ENCODE peak calls at places on chromosomes 2 and 18, in nine cellular contexts. C is right cardiac atrium, T is SK-N-SH, U is BE2C, M is GM23338, G is tibial artery, J is gastrocnemius medialis, I is skeletal muscle cell, N is HL-60. P is an unnamed sample.

GRCh38 chr2:207746131-207746530 is 23.6 kb downstream of the FZD5 start:
- DNase-seq in N (peak), J (peak), T (peak), C (peak), I (peak), G (peak), M (peak), U (peak), P (peak)

GRCh38 chr2:239337877-239338484 is 62.8 kb downstream of the HDAC4 start:
- DNase-seq in J (no peak), I (no peak), N (no peak), U (no peak), M (peak), C (no peak), T (no peak), G (no peak), P (peak)

GRCh38 chr18:13580351-13580750 is 146.0 kb downstream of the FAM210A start:
- DNase-seq in J (no peak), C (no peak), G (no peak), M (no peak), T (no peak), N (no peak), U (no peak), I (no peak), P (no peak)

GRCh38 chr2:224127871-224128501 is 88.9 kb upstream of the SERPINE2 start:
- DNase-seq in J (no peak), C (peak), T (no peak), U (no peak), N (no peak), M (no peak), I (no peak), G (no peak), P (no peak)

GRCh38 chr18:56188521-56188920 is 449.9 kb downstream of the TXNL1 start:
- DNase-seq in J (no peak), T (no peak), U (no peak), M (no peak), C (no peak), G (no peak), N (no peak), I (no peak), P (no peak)

GRCh38 chr2:53033416-53033815 is 734.2 kb upstream of the CHAC2 start:
- DNase-seq in C (no peak), T (no peak), M (peak), G (no peak), J (no peak), I (no peak), U (no peak), N (no peak), P (no peak)

GRCh38 chr18:79069792-79070151 is 578 bp downstream of the ATP9B start:
- DNase-seq in T (no peak), N (no peak), C (no peak), I (no peak), G (no peak), U (no peak), J (no peak), M (no peak), P (no peak)

GRCh38 chr2:216170362-216170761 is 61.2 kb downstream of the XRCC5 start:
- DNase-seq in U (no peak), G (no peak), J (no peak), T (no peak), C (no peak), I (no peak), N (no peak), M (no peak), P (no peak)

GRCh38 chr2:234269769-234270204 is 219.3 kb downstream of the SPP2 start:
- DNase-seq in U (no peak), I (peak), M (no peak), C (no peak), G (no peak), J (no peak), T (no peak), N (no peak), P (peak)

GRCh38 chr2:195026261-195026660 is 630.8 kb upstream of the SLC39A10 start:
- DNase-seq in J (no peak), T (no peak), C (no peak), G (no peak), U (no peak), M (no peak), I (no peak), N (no peak), P (peak)

GRCh38 chr2:101655941-101656422 is 41.5 kb upstream of the MAP4K4 start:
- DNase-seq in C (no peak), G (no peak), U (no peak), J (no peak), T (no peak), N (no peak), I (peak), M (no peak), P (no peak)

GRCh38 chr2:7672685-7673071 is 755.5 kb downstream of the RNF144A start:
- DNase-seq in C (no peak), I (no peak), T (no peak), J (no peak), G (no peak), N (no peak), M (no peak), U (no peak), P (no peak)

GRCh38 chr2:10787176-10787968 is 25.2 kb downstream of the PDIA6 start:
- DNase-seq in M (peak), J (no peak), G (no peak), U (peak), N (no peak), T (peak), C (no peak), I (no peak), P (peak)

GRCh38 chr2:207768891-207769596 is 662 bp downstream of the FZD5 start:
- DNase-seq in U (peak), G (peak), N (no peak), I (no peak), T (no peak), J (peak), C (no peak), M (no peak), P (peak)

GRCh38 chr2:26170795-26171194 is 2.1 kb upstream of the GAREM2 start:
- DNase-seq in J (no peak), I (no peak), C (no peak), N (no peak), M (no peak), G (no peak), T (peak), U (no peak), P (no peak)

GRCh38 chr2:120305296-120305695 is 40.6 kb upstream of the INHBB start:
- DNase-seq in T (peak), J (no peak), I (no peak), G (no peak), M (peak), U (peak), N (no peak), C (no peak), P (no peak)

GRCh38 chr2:239290618-239291504 is 110.0 kb downstream of the HDAC4 start:
- DNase-seq in M (peak), U (no peak), J (peak), I (no peak), C (peak), N (no peak), T (no peak), G (peak), P (no peak)

GRCh38 chr18:3367491-3368091 is 82.4 kb upstream of the TGIF1 start:
- DNase-seq in U (no peak), C (no peak), J (no peak), N (no peak), G (no peak), T (no peak), I (peak), M (no peak), P (no peak)
- H3K4me3 ChIP-seq in U (no peak), C (no peak), J (no peak), N (no peak), G (no peak), T (no peak), I (no peak), M (no peak), P (no peak)

GRCh38 chr2:199468561-199469513 is 11.1 kb upstream of the SATB2 start:
- DNase-seq in I (no peak), U (no peak), T (peak), M (peak), J (no peak), C (no peak), N (no peak), G (no peak), P (no peak)
- H3K4me3 ChIP-seq in I (no peak), U (no peak), T (no peak), M (peak), J (no peak), C (no peak), N (no peak), G (peak), P (no peak)

GRCh38 chr18:9389706-9390105 is 55.1 kb downstream of the TWSG1 start:
- DNase-seq in J (no peak), G (no peak), I (no peak), C (no peak), M (no peak), T (no peak), N (no peak), U (no peak), P (no peak)

GRCh38 chr18:9386872-9387271 is 52.3 kb downstream of the TWSG1 start:
- DNase-seq in I (no peak), M (no peak), G (no peak), J (no peak), T (no peak), N (no peak), C (no peak), U (no peak), P (no peak)

GRCh38 chr18:9392726-9393125 is 58.2 kb downstream of the TWSG1 start:
- DNase-seq in I (no peak), G (no peak), C (no peak), U (no peak), N (no peak), M (no peak), T (no peak), J (no peak), P (no peak)

GRCh38 chr18:9387891-9388290 is 53.3 kb downstream of the TWSG1 start:
- DNase-seq in U (no peak), G (no peak), T (no peak), N (no peak), J (no peak), C (no peak), M (no peak), I (no peak), P (no peak)
- H3K4me3 ChIP-seq in U (no peak), G (no peak), T (no peak), N (no peak), J (no peak), C (no peak), M (no peak), I (no peak), P (no peak)

GRCh38 chr18:26090130-26091046 is at the start of gene SS18:
- DNase-seq in I (peak), C (peak), J (peak), M (peak), G (peak), T (peak), U (peak), N (peak), P (peak)
- H3K4me3 ChIP-seq in I (peak), C (peak), J (peak), M (peak), G (peak), T (peak), U (peak), N (peak), P (peak)

GRCh38 chr2:176291335-176291734 is 22.1 kb downstream of the MTX2 start:
- DNase-seq in J (no peak), T (no peak), G (no peak), N (no peak), U (no peak), M (no peak), C (no peak), I (no peak), P (no peak)
- H3K4me3 ChIP-seq in J (no peak), T (no peak), G (no peak), N (no peak), U (no peak), M (no peak), C (no peak), I (no peak), P (no peak)

GRCh38 chr18:7566244-7566586 is 901 bp upstream of the PTPRM start:
- DNase-seq in T (no peak), G (no peak), N (no peak), C (no peak), U (no peak), J (no peak), M (no peak), I (no peak), P (no peak)

GRCh38 chr18:7567487-7568425 is 640 bp downstream of the PTPRM start:
- DNase-seq in I (no peak), J (peak), G (peak), M (peak), T (peak), C (peak), N (no peak), U (peak), P (no peak)

GRCh38 chr18:7566587-7567486 is at the start of gene PTPRM:
- DNase-seq in I (no peak), C (peak), N (no peak), U (peak), J (peak), G (peak), M (peak), T (peak), P (no peak)

GRCh38 chr18:7565677-7566076 is 1.4 kb upstream of the PTPRM start:
- DNase-seq in G (no peak), N (no peak), I (no peak), J (no peak), T (no peak), U (no peak), C (no peak), M (no peak), P (no peak)

DNA sequence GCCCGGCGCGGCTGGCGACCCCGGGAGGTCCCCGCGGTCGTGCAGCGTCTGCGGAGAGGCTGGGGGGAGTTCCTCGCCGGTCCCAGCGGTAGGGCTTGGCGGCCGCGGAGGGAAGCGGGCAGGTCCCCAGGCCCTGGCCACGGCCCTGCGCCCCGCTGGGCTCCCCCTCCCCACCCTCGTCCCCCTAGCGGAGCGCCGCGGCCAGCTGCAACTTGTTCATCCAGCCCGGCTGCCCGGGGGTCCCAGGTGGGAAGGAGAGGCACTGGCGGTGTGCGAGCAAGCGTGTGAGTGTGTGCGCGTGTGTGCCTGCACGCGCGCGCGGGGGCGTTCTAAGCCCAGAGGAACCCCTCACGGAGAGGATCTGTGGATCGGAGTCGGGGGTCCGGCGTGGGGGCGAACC is 1.3 kb downstream of the PTPRM start:
- DNase-seq in I (no peak), G (peak), T (peak), J (peak), C (peak), U (no peak), N (no peak), M (peak), P (no peak)
- H3K4me3 ChIP-seq in I (peak), G (peak), T (peak), J (peak), C (peak), U (no peak), N (no peak), M (peak), P (no peak)

DNA sequence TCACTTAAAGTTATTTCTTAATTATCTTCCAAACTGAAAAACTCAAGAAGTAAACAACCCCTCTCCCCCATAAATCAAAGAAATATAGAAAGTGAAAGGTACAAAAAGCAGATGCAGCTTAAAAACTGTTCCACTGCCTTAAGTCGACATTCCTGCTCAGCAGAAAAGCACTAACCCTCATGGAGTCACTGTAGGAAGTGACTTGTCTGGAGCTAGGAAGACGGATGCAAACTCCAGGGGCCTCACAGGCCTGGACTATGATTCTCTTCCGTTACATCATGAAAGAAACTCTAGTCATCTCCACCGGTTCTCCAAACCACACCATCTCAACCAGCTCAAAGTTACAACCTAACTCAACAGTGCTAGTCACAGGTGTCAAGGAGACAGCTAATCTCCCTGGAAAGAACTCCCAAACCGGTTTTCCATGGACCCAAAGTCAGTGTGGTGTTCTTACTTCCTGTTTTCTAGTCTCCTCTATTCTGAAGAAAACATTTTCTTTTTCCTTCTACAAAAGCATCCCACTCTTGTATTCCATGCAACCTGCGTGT is 128.4 kb downstream of the PIEZO2 start:
- DNase-seq in G (no peak), T (no peak), M (no peak), J (no peak), U (no peak), I (no peak), N (no peak), C (no peak), P (no peak)
- H3K4me3 ChIP-seq in G (no peak), T (no peak), M (no peak), J (no peak), U (no peak), I (no peak), N (no peak), C (no peak), P (no peak)